ENCODE peak calls at places on chromosomes 7 and 10, in ten cellular contexts. B, U, L, X, Q, V, R, F, Y and G are unnamed samples.

GRCh38 chr7:143287935-143288826 is at the start of gene CASP2:
- DNase-seq in B (peak; percentile 92), U (peak; percentile 88), L (peak; percentile 89), X (peak; percentile 98), Q (peak; percentile 95), V (peak; percentile 95), R (peak; percentile 99), F (peak; percentile 94), Y (peak; percentile 96), G (peak; percentile 98)

GRCh38 chr7:130493275-130493868 is 1.5 kb downstream of the MEST start:
- DNase-seq in B (no peak), U (no peak), L (no peak), X (no peak), Q (no peak), V (peak; percentile 20), R (no peak), F (no peak), Y (no peak), G (no peak)

GRCh38 chr7:121138262-121138933 is 149.9 kb downstream of the CPED1 start:
- DNase-seq in B (no peak), U (no peak), L (peak; percentile 59), X (no peak), Q (no peak), V (peak; percentile 45), R (no peak), F (no peak), Y (peak; percentile 76), G (no peak)

GRCh38 chr7:134327896-134328295 is 11.2 kb upstream of the SLC35B4 start:
- DNase-seq in B (peak; percentile 65), U (no peak), L (peak; percentile 64), X (no peak), Q (no peak), V (peak; percentile 53), R (peak; percentile 58), F (peak; percentile 36), Y (peak; percentile 84), G (no peak)

GRCh38 chr10:29590598-29591415 is 44.0 kb downstream of the SVIL start:
- DNase-seq in B (peak; percentile 62), U (no peak), L (no peak), X (no peak), Q (no peak), V (peak; percentile 90), R (peak; percentile 82), F (no peak), Y (peak; percentile 24), G (no peak)

GRCh38 chr7:26346611-26347200 is 55.0 kb downstream of the SNX10 start:
- DNase-seq in B (peak; percentile 76), U (no peak), L (no peak), X (no peak), Q (no peak), V (no peak), R (no peak), F (no peak), Y (no peak), G (no peak)

GRCh38 chr7:158017226-158018060 is 570.2 kb downstream of the PTPRN2 start:
- DNase-seq in B (no peak), U (no peak), L (no peak), X (no peak), Q (no peak), V (no peak), R (no peak), F (no peak), Y (no peak), G (no peak)

GRCh38 chr7:143960813-143961610 is 6.4 kb downstream of the OR2F1 start:
- DNase-seq in B (no peak), U (no peak), L (no peak), X (no peak), Q (no peak), V (no peak), R (no peak), F (no peak), Y (no peak), G (no peak)

GRCh38 chr7:64630496-64630895 is 35.4 kb upstream of the ZNF107 start:
- DNase-seq in B (peak; percentile 17), U (no peak), L (no peak), X (no peak), Q (no peak), V (peak; percentile 10), R (peak; percentile 43), F (no peak), Y (peak; percentile 75), G (no peak)
- TF ChIP-seq CTCF in B (peak; percentile 45), U (no peak), L (peak; percentile 51), X (peak; percentile 23), Q (peak; percentile 23), V (peak; percentile 49), R (peak; percentile 58), F (peak; percentile 41), Y (peak; percentile 85), G (peak; percentile 9)

GRCh38 chr10:5888352-5888751 is 1.3 kb downstream of the ANKRD16 start:
- DNase-seq in B (peak; percentile 8), U (no peak), L (no peak), X (no peak), Q (no peak), V (peak; percentile 61), R (peak; percentile 44), F (no peak), Y (peak; percentile 16), G (no peak)

GRCh38 chr10:5890519-5890878 is 456 bp downstream of the FBH1 start:
- DNase-seq in B (peak; percentile 1), U (no peak), L (no peak), X (no peak), Q (no peak), V (no peak), R (no peak), F (peak; percentile 14), Y (peak; percentile 29), G (no peak)

GRCh38 chr10:5887641-5888040 is 2.1 kb downstream of the ANKRD16 start:
- DNase-seq in B (no peak), U (no peak), L (no peak), X (no peak), Q (no peak), V (no peak), R (no peak), F (no peak), Y (no peak), G (no peak)

GRCh38 chr10:5889624-5890518 is at the start of the genes ANKRD16 and FBH1:
- DNase-seq in B (peak; percentile 93), U (peak; percentile 88), L (peak; percentile 93), X (peak; percentile 99), Q (peak; percentile 97), V (peak; percentile 99), R (peak; percentile 100), F (peak; percentile 99), Y (peak; percentile 99), G (peak; percentile 99)

DNA sequence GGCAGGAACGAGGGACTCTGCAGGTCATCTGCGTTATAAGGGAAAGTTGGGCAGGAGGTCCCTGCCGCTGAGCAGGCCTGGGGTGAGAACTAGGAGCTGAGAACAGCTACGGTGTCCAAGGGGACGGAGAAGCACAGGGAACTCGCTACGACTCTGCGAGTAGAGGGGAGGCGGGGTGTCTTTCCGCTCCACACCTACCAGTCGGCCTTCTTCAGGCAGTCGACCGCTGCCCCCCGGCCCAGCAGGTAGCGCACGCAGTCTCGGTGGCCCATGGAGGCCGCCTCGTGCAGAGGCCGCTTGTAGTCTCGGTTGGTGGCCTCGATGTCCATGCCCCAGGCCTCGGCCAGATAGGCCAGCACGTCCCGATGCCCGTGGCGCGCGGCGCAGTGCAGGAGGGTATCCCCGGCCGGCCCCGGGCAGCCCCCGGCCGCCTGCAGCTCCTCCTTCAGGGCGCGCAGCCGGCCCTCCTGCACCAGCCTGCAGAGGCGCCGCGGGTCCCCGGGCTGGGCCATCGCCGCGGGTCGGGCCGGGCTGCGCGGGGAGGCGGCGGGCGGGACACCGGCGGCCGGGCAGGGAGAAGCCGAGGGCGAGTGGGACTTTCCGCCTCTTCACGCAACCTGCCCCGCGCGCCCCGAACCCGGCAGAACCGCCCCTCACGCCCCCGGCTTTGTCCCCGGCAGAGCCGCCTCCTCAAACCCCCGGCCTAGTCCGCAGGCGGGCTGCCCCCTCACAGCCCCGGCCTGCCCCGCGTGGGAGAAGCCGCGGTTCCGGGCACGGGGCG is 660 bp downstream of the ANKRD16 start:
- DNase-seq in B (peak; percentile 3), U (no peak), L (no peak), X (peak; percentile 39), Q (no peak), V (peak; percentile 15), R (no peak), F (peak; percentile 32), Y (peak; percentile 65), G (peak; percentile 66)
- TF ChIP-seq CTCF in B (no peak), U (no peak), L (no peak), X (no peak), Q (no peak), V (no peak), R (no peak), F (no peak), Y (peak; percentile 37), G (no peak)

GRCh38 chr10:63630928-63631685 is 109.9 kb downstream of the REEP3 start:
- DNase-seq in B (no peak), U (peak; percentile 30), L (no peak), X (no peak), Q (no peak), V (peak; percentile 94), R (peak; percentile 17), F (no peak), Y (no peak), G (no peak)

GRCh38 chr10:63631971-63632370 is 110.8 kb downstream of the REEP3 start:
- DNase-seq in B (no peak), U (no peak), L (no peak), X (no peak), Q (no peak), V (peak; percentile 66), R (peak; percentile 49), F (no peak), Y (no peak), G (no peak)

GRCh38 chr10:63636812-63637211 is 115.6 kb downstream of the REEP3 start:
- DNase-seq in B (no peak), U (no peak), L (peak; percentile 30), X (no peak), Q (no peak), V (no peak), R (no peak), F (no peak), Y (no peak), G (no peak)

GRCh38 chr10:63634488-63635090 is 113.4 kb downstream of the REEP3 start:
- DNase-seq in B (no peak), U (no peak), L (no peak), X (no peak), Q (no peak), V (peak; percentile 31), R (no peak), F (no peak), Y (no peak), G (no peak)

DNA sequence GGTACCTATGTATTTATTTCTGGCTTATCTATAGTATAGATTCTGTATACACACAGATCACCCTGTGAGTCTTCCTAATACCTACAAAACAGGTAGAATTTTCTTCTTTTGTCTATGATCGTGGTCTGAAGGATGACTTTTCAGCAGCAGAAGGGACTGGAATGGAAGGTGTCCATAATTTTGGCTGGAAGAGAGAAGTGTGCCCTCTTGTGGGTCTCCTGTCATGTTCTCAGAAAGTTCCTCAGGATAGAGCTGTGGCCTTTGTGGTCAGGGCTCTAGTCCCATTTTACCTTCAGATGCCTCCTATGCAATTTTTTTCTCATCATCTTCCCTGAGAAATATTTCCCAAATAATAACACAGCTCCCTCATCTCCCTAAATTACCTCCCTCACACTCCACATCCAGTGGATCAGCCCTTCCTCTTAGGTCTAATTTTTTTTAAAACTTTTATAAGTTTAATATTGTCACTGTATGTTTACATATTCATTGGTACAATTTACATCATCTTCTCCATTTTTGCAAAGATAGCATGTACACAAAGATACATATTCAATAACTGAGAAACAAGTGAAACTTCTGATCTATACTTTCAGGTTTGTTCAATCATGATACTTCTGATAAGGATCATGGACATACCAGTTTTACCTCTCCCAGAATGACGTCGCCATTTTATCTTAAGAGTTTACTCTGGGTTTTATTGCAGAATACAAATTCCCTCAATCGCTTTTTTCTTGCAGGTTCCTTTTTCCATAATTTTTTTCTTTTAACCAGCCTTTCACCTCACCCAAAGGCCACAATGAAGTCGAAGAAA is 112.7 kb downstream of the REEP3 start:
- DNase-seq in B (peak; percentile 85), U (no peak), L (no peak), X (no peak), Q (no peak), V (peak; percentile 54), R (peak; percentile 66), F (no peak), Y (peak; percentile 23), G (no peak)
- TF ChIP-seq CTCF in B (peak; percentile 95), U (no peak), L (no peak), X (peak; percentile 41), Q (peak; percentile 13), V (peak; percentile 42), R (peak; percentile 41), F (peak; percentile 59), Y (peak; percentile 62), G (no peak)

DNA sequence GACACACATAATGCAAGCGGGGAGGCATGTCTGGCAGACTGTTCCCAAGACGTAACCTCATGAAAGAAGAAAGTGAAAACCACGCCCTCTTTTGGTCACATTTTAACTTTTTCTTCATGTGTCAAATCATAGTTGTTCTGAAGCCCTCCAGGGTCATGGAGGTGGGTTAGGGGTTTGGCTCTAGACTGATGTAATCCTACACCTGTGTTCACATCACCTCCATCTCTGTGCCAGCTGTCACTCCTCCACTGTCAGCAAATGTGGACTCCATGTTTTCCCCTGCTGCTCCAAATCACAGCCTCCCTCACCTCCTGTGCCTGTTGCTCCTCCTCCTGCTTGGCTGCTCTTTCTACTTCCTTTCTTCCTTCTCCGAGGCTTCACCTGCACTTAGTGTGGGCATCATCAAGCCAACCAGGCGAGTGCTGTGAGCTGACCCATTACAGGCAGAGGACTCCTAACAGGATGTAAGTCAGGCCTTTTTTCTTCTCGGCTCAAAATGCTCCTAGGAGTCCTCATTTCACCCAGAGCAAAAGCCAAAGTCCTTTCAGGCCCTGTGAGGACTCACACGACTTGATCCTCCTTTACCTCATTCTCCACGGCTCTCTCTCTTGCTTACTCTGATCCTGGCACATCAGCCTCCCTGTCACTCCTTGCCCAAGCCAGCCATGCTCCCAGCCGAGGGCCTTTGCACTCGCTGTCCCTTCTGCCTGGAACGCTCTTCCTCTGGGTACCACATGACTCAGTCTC is 66.4 kb upstream of the IFRD1 start:
- DNase-seq in B (peak; percentile 45), U (no peak), L (no peak), X (no peak), Q (no peak), V (peak; percentile 22), R (peak; percentile 46), F (no peak), Y (peak; percentile 45), G (no peak)
- TF ChIP-seq CTCF in B (peak; percentile 47), U (no peak), L (no peak), X (no peak), Q (no peak), V (no peak), R (no peak), F (no peak), Y (peak; percentile 62), G (no peak)